ENCODE peak calls at places on chromosomes 3 and 15, in six cellular contexts. One of them, this sample, is unnamed.
A peak's percentile ranks its signal among the peaks of the same experiment; 100 is the strongest.

GRCh38 chr15:56996746-56997470 is 78.5 kb downstream of the TCF12 start:
- DNase-seq in heart right ventricle: no peak
- DNase-seq in adrenal gland: no peak
- DNase-seq in astrocyte of the spinal cord: peak; percentile 19
- DNase-seq in prostate gland: no peak
- DNase-seq in IMR-90: no peak
- DNase-seq in this sample: no peak

GRCh38 chr3:4432233-4432632 is 34.8 kb downstream of the SUMF1 start:
- DNase-seq in heart right ventricle: no peak
- DNase-seq in adrenal gland: no peak
- DNase-seq in astrocyte of the spinal cord: no peak
- DNase-seq in prostate gland: no peak
- DNase-seq in IMR-90: no peak
- DNase-seq in this sample: no peak

GRCh38 chr3:73868688-73869315 is 244.1 kb upstream of the PDZRN3 start:
- DNase-seq in heart right ventricle: peak; percentile 29
- DNase-seq in adrenal gland: peak; percentile 49
- DNase-seq in astrocyte of the spinal cord: peak; percentile 44
- DNase-seq in prostate gland: peak; percentile 17
- DNase-seq in IMR-90: peak; percentile 38
- DNase-seq in this sample: peak; percentile 11

GRCh38 chr3:27253831-27254230 is 115.4 kb downstream of the NEK10 start:
- DNase-seq in heart right ventricle: peak; percentile 3
- DNase-seq in adrenal gland: peak; percentile 10
- DNase-seq in astrocyte of the spinal cord: peak; percentile 64
- DNase-seq in prostate gland: peak; percentile 5
- DNase-seq in IMR-90: peak; percentile 21
- DNase-seq in this sample: no peak

GRCh38 chr3:151394611-151395010 is 10.1 kb upstream of the P2RY12 start:
- DNase-seq in heart right ventricle: no peak
- DNase-seq in adrenal gland: no peak
- DNase-seq in astrocyte of the spinal cord: no peak
- DNase-seq in prostate gland: peak; percentile 16
- DNase-seq in IMR-90: no peak
- DNase-seq in this sample: no peak

GRCh38 chr3:177855021-177855420 is 657.7 kb upstream of the TBL1XR1 start:
- DNase-seq in heart right ventricle: no peak
- DNase-seq in adrenal gland: no peak
- DNase-seq in astrocyte of the spinal cord: no peak
- DNase-seq in prostate gland: no peak
- DNase-seq in IMR-90: no peak
- DNase-seq in this sample: no peak

GRCh38 chr15:40929730-40930429 is 740 bp downstream of the DLL4 start:
- DNase-seq in heart right ventricle: no peak
- DNase-seq in adrenal gland: peak; percentile 51
- DNase-seq in astrocyte of the spinal cord: peak; percentile 56
- DNase-seq in prostate gland: peak; percentile 39
- DNase-seq in IMR-90: peak; percentile 64
- DNase-seq in this sample: peak; percentile 75

GRCh38 chr3:188526057-188526456 is 372.1 kb downstream of the LPP start:
- DNase-seq in heart right ventricle: no peak
- DNase-seq in adrenal gland: peak; percentile 27
- DNase-seq in astrocyte of the spinal cord: no peak
- DNase-seq in prostate gland: no peak
- DNase-seq in IMR-90: peak; percentile 14
- DNase-seq in this sample: peak; percentile 12

GRCh38 chr3:193554790-193555189 is at the start of gene ATP13A4:
- DNase-seq in heart right ventricle: no peak
- DNase-seq in adrenal gland: no peak
- DNase-seq in astrocyte of the spinal cord: no peak
- DNase-seq in prostate gland: peak; percentile 11
- DNase-seq in IMR-90: no peak
- DNase-seq in this sample: peak; percentile 79

GRCh38 chr3:111956995-111957736 is 21.7 kb upstream of the ABHD10 start:
- DNase-seq in heart right ventricle: no peak
- DNase-seq in adrenal gland: no peak
- DNase-seq in astrocyte of the spinal cord: no peak
- DNase-seq in prostate gland: no peak
- DNase-seq in IMR-90: no peak
- DNase-seq in this sample: no peak

GRCh38 chr15:88258021-88258641 is 1.6 kb upstream of the NTRK3 start:
- DNase-seq in heart right ventricle: peak; percentile 37
- DNase-seq in adrenal gland: no peak
- DNase-seq in astrocyte of the spinal cord: no peak
- DNase-seq in prostate gland: no peak
- DNase-seq in IMR-90: no peak
- DNase-seq in this sample: peak; percentile 78

GRCh38 chr3:148950806-148951205 is 40.5 kb upstream of the GYG1 start:
- DNase-seq in heart right ventricle: no peak
- DNase-seq in adrenal gland: no peak
- DNase-seq in astrocyte of the spinal cord: peak; percentile 7
- DNase-seq in prostate gland: no peak
- DNase-seq in IMR-90: peak; percentile 21
- DNase-seq in this sample: no peak

GRCh38 chr15:72590427-72590826 is 64.1 kb upstream of the GOLGA6B start:
- DNase-seq in heart right ventricle: no peak
- DNase-seq in adrenal gland: no peak
- DNase-seq in astrocyte of the spinal cord: no peak
- DNase-seq in prostate gland: no peak
- DNase-seq in IMR-90: no peak
- DNase-seq in this sample: no peak

GRCh38 chr3:80697291-80697690 is 929.5 kb upstream of the ROBO1 start:
- DNase-seq in heart right ventricle: no peak
- DNase-seq in adrenal gland: no peak
- DNase-seq in astrocyte of the spinal cord: no peak
- DNase-seq in prostate gland: no peak
- DNase-seq in IMR-90: no peak
- DNase-seq in this sample: no peak

GRCh38 chr3:5188419-5189405 is 1.2 kb downstream of the EDEM1 start:
- DNase-seq in heart right ventricle: peak; percentile 19
- DNase-seq in adrenal gland: peak; percentile 47
- DNase-seq in astrocyte of the spinal cord: peak; percentile 33
- DNase-seq in prostate gland: no peak
- DNase-seq in IMR-90: peak; percentile 17
- DNase-seq in this sample: no peak

GRCh38 chr15:75212200-75212858 is 10.6 kb downstream of the C15orf39 start:
- DNase-seq in heart right ventricle: no peak
- DNase-seq in adrenal gland: no peak
- DNase-seq in astrocyte of the spinal cord: no peak
- DNase-seq in prostate gland: no peak
- DNase-seq in IMR-90: no peak
- DNase-seq in this sample: no peak

GRCh38 chr15:60370105-60370803 is 27.5 kb downstream of the ANXA2 start:
- DNase-seq in heart right ventricle: peak; percentile 47
- DNase-seq in adrenal gland: no peak
- DNase-seq in astrocyte of the spinal cord: no peak
- DNase-seq in prostate gland: no peak
- DNase-seq in IMR-90: no peak
- DNase-seq in this sample: no peak

GRCh38 chr3:169573129-169573528 is 90.4 kb downstream of the MECOM start:
- DNase-seq in heart right ventricle: no peak
- DNase-seq in adrenal gland: no peak
- DNase-seq in astrocyte of the spinal cord: no peak
- DNase-seq in prostate gland: no peak
- DNase-seq in IMR-90: no peak
- DNase-seq in this sample: no peak
- TF ChIP-seq CTCF in heart right ventricle: no peak
- TF ChIP-seq CTCF in adrenal gland: no peak
- TF ChIP-seq CTCF in astrocyte of the spinal cord: peak; percentile 11
- TF ChIP-seq CTCF in prostate gland: no peak
- TF ChIP-seq CTCF in IMR-90: peak; percentile 10
- TF ChIP-seq CTCF in this sample: no peak

DNA sequence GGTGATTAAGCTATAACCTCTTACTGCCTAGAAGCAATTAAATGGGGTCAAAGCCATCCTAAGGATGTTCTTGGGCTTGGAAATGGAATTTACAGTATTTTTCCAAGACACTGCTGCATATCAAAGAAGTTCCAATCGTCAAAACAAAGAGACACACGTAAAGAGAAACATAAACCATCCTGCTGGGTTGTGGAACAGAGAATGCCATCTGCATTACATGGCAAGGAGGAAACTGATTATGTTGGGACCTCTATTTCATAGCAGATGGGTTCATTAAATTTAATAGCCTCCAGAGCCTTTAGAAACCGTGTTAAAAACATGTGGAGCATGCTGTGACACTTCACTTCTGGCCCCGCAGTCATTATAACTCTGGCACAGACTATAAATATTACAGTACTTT is 154.6 kb downstream of the LRTM1 start:
- DNase-seq in heart right ventricle: no peak
- DNase-seq in adrenal gland: no peak
- DNase-seq in astrocyte of the spinal cord: no peak
- DNase-seq in prostate gland: no peak
- DNase-seq in IMR-90: no peak
- DNase-seq in this sample: no peak
- H3K4me3 ChIP-seq in heart right ventricle: no peak overlapping the region
- H3K4me3 ChIP-seq in adrenal gland: no peak overlapping the region
- H3K4me3 ChIP-seq in astrocyte of the spinal cord: no peak overlapping the region
- H3K4me3 ChIP-seq in prostate gland: no peak overlapping the region
- H3K4me3 ChIP-seq in IMR-90: no peak overlapping the region
- H3K4me3 ChIP-seq in this sample: no peak overlapping the region

GRCh38 chr3:48564667-48565066 is 1.1 kb upstream of the UCN2 start:
- DNase-seq in heart right ventricle: no peak
- DNase-seq in adrenal gland: no peak
- DNase-seq in astrocyte of the spinal cord: no peak
- DNase-seq in prostate gland: no peak
- DNase-seq in IMR-90: no peak
- DNase-seq in this sample: no peak

GRCh38 chr3:48564022-48564421 is 441 bp upstream of the UCN2 start:
- DNase-seq in heart right ventricle: no peak
- DNase-seq in adrenal gland: peak; percentile 73
- DNase-seq in astrocyte of the spinal cord: peak; percentile 69
- DNase-seq in prostate gland: no peak
- DNase-seq in IMR-90: peak; percentile 62
- DNase-seq in this sample: no peak

GRCh38 chr3:48565186-48565585 is 1.6 kb upstream of the UCN2 start:
- DNase-seq in heart right ventricle: no peak
- DNase-seq in adrenal gland: no peak
- DNase-seq in astrocyte of the spinal cord: no peak
- DNase-seq in prostate gland: no peak
- DNase-seq in IMR-90: no peak
- DNase-seq in this sample: no peak

GRCh38 chr3:48562367-48563095 is 1.1 kb downstream of the UCN2 start:
- DNase-seq in heart right ventricle: no peak
- DNase-seq in adrenal gland: no peak
- DNase-seq in astrocyte of the spinal cord: no peak
- DNase-seq in prostate gland: no peak
- DNase-seq in IMR-90: no peak
- DNase-seq in this sample: no peak

GRCh38 chr3:48563382-48563918 is at the start of gene UCN2:
- DNase-seq in heart right ventricle: no peak
- DNase-seq in adrenal gland: no peak
- DNase-seq in astrocyte of the spinal cord: peak; percentile 62
- DNase-seq in prostate gland: no peak
- DNase-seq in IMR-90: peak; percentile 21
- DNase-seq in this sample: no peak
- TF ChIP-seq CTCF in heart right ventricle: no peak
- TF ChIP-seq CTCF in adrenal gland: no peak
- TF ChIP-seq CTCF in astrocyte of the spinal cord: no peak
- TF ChIP-seq CTCF in prostate gland: no peak
- TF ChIP-seq CTCF in IMR-90: peak; percentile 5
- TF ChIP-seq CTCF in this sample: no peak

GRCh38 chr3:169657351-169658124 is 6.0 kb downstream of the MECOM start:
- DNase-seq in heart right ventricle: no peak
- DNase-seq in adrenal gland: no peak
- DNase-seq in astrocyte of the spinal cord: no peak
- DNase-seq in prostate gland: no peak
- DNase-seq in IMR-90: no peak
- DNase-seq in this sample: no peak
- H3K4me3 ChIP-seq in heart right ventricle: peak overlapping the region; percentile 30
- H3K4me3 ChIP-seq in adrenal gland: no peak overlapping the region
- H3K4me3 ChIP-seq in astrocyte of the spinal cord: no peak overlapping the region
- H3K4me3 ChIP-seq in prostate gland: no peak overlapping the region
- H3K4me3 ChIP-seq in IMR-90: no peak overlapping the region
- H3K4me3 ChIP-seq in this sample: no peak overlapping the region

GRCh38 chr15:25616471-25616870 is 177.6 kb upstream of the UBE3A start:
- DNase-seq in heart right ventricle: no peak
- DNase-seq in adrenal gland: no peak
- DNase-seq in astrocyte of the spinal cord: no peak
- DNase-seq in prostate gland: no peak
- DNase-seq in IMR-90: no peak
- DNase-seq in this sample: no peak
- TF ChIP-seq CTCF in heart right ventricle: no peak
- TF ChIP-seq CTCF in adrenal gland: no peak
- TF ChIP-seq CTCF in astrocyte of the spinal cord: no peak
- TF ChIP-seq CTCF in prostate gland: no peak
- TF ChIP-seq CTCF in IMR-90: no peak
- TF ChIP-seq CTCF in this sample: no peak

GRCh38 chr3:39146083-39146501 is 7.3 kb downstream of the CSRNP1 start:
- DNase-seq in heart right ventricle: peak; percentile 53
- DNase-seq in adrenal gland: peak; percentile 64
- DNase-seq in astrocyte of the spinal cord: no peak
- DNase-seq in prostate gland: no peak
- DNase-seq in IMR-90: no peak
- DNase-seq in this sample: no peak

GRCh38 chr3:39148116-39149058 is 5.0 kb downstream of the CSRNP1 start:
- DNase-seq in heart right ventricle: no peak
- DNase-seq in adrenal gland: peak; percentile 35
- DNase-seq in astrocyte of the spinal cord: peak; percentile 74
- DNase-seq in prostate gland: no peak
- DNase-seq in IMR-90: peak; percentile 75
- DNase-seq in this sample: no peak

GRCh38 chr3:39147711-39148115 is 5.7 kb downstream of the CSRNP1 start:
- DNase-seq in heart right ventricle: peak; percentile 63
- DNase-seq in adrenal gland: peak; percentile 61
- DNase-seq in astrocyte of the spinal cord: peak; percentile 67
- DNase-seq in prostate gland: no peak
- DNase-seq in IMR-90: peak; percentile 55
- DNase-seq in this sample: peak; percentile 37

GRCh38 chr3:39146611-39147373 is 6.6 kb downstream of the CSRNP1 start:
- DNase-seq in heart right ventricle: peak; percentile 72
- DNase-seq in adrenal gland: peak; percentile 94
- DNase-seq in astrocyte of the spinal cord: peak; percentile 97
- DNase-seq in prostate gland: peak; percentile 67
- DNase-seq in IMR-90: peak; percentile 98
- DNase-seq in this sample: peak; percentile 59

DNA sequence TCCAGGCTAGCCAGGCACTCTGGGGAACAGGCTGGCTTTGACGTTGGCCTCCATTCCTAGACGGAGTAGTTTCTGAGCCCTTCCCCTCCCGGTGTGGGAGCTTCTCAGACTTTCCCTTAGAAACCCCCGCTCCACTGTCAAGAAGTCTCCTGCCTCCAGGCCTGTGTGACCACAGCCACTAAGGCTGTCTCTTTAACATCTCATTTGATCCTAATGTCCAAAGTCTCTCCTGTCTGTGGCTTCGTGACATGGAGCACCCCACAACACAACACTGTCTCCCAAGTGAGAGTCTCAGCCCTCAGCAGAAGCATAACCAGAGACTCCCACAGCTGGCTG is 6.0 kb downstream of the CSRNP1 start:
- DNase-seq in heart right ventricle: no peak
- DNase-seq in adrenal gland: no peak
- DNase-seq in astrocyte of the spinal cord: no peak
- DNase-seq in prostate gland: no peak
- DNase-seq in IMR-90: no peak
- DNase-seq in this sample: no peak
- H3K4me3 ChIP-seq in heart right ventricle: peak overlapping the region; percentile 19
- H3K4me3 ChIP-seq in adrenal gland: no peak overlapping the region
- H3K4me3 ChIP-seq in astrocyte of the spinal cord: no peak overlapping the region
- H3K4me3 ChIP-seq in prostate gland: peak overlapping the region; percentile 1
- H3K4me3 ChIP-seq in IMR-90: no peak overlapping the region
- H3K4me3 ChIP-seq in this sample: peak overlapping the region; percentile 5

GRCh38 chr3:51719413-51720025 is 12.7 kb downstream of the GRM2 start:
- DNase-seq in heart right ventricle: no peak
- DNase-seq in adrenal gland: no peak
- DNase-seq in astrocyte of the spinal cord: no peak
- DNase-seq in prostate gland: no peak
- DNase-seq in IMR-90: no peak
- DNase-seq in this sample: no peak
- TF ChIP-seq CTCF in heart right ventricle: no peak
- TF ChIP-seq CTCF in adrenal gland: no peak
- TF ChIP-seq CTCF in astrocyte of the spinal cord: peak; percentile 33
- TF ChIP-seq CTCF in prostate gland: no peak
- TF ChIP-seq CTCF in IMR-90: no peak
- TF ChIP-seq CTCF in this sample: no peak

This sample was measured in thyroid gland.